ENCODE peak calls at places on chromosomes 2 and 18, in ten cellular contexts. W is T47D, I is RCC 7860, T is H4, L is NCI-H1417, Q is iPS DF 6.9, J is posterior cingulate gyrus, S is endothelial cell of umbilical vein, E is EL, Z is GM10248. K is an unnamed sample.

GRCh38 chr2:139850254-139850890 is 1070.2 kb upstream of the NXPH2 start:
- DNase-seq in L (no peak), S (no peak), I (no peak), T (no peak), E (no peak), Q (no peak), J (no peak), W (no peak), Z (no peak), K (no peak)

GRCh38 chr2:99512081-99512480 is 22.3 kb upstream of the REV1 start:
- DNase-seq in L (no peak), I (no peak), E (no peak), J (no peak), T (no peak), Q (no peak), S (no peak), W (no peak), Z (no peak), K (no peak)

GRCh38 chr2:164981217-164981990 is 26.1 kb upstream of the SLC38A11 start:
- DNase-seq in I (peak), E (peak), W (no peak), J (no peak), L (no peak), S (peak), Q (no peak), T (no peak), Z (no peak), K (no peak)

GRCh38 chr2:102181919-102182635 is 4.7 kb upstream of the IL1RL2 start:
- DNase-seq in W (no peak), I (no peak), E (no peak), Z (no peak), L (no peak), J (no peak), Q (no peak), S (no peak), T (no peak), K (no peak)

GRCh38 chr18:21264651-21265050 is 22.6 kb downstream of the GREB1L start:
- DNase-seq in I (no peak), L (no peak), T (no peak), Z (no peak), Q (no peak), W (no peak), S (peak), E (peak), J (no peak), K (no peak)

GRCh38 chr2:146079216-146079615 is 1559.3 kb upstream of the ZEB2 start:
- DNase-seq in S (no peak), J (no peak), Z (no peak), E (peak), I (no peak), T (no peak), Q (no peak), W (no peak), L (no peak), K (no peak)

GRCh38 chr2:30127016-30127893 is 19.6 kb upstream of the YPEL5 start:
- DNase-seq in J (no peak), L (no peak), I (no peak), S (peak), Z (no peak), E (peak), T (no peak), W (no peak), Q (no peak), K (no peak)

GRCh38 chr18:54717673-54718435 is 110.4 kb upstream of the RAB27B start:
- DNase-seq in Z (peak), L (peak), Q (peak), T (no peak), S (no peak), I (no peak), W (no peak), E (no peak), J (peak), K (peak)

GRCh38 chr2:127000937-127001336 is 102.2 kb downstream of the TEX51 start:
- DNase-seq in J (no peak), S (no peak), T (peak), E (no peak), L (no peak), Q (no peak), W (no peak), Z (no peak), I (no peak), K (no peak)

GRCh38 chr2:48383055-48383454 is 146.9 kb upstream of the STON1 start:
- DNase-seq in L (no peak), Z (no peak), I (no peak), S (no peak), E (no peak), T (no peak), Q (no peak), W (no peak), J (no peak), K (no peak)

GRCh38 chr2:180040146-180040925 is 33.2 kb upstream of the CWC22 start:
- DNase-seq in J (no peak), E (peak), T (peak), S (no peak), Q (no peak), Z (no peak), W (no peak), I (no peak), L (no peak), K (no peak)

GRCh38 chr18:79934311-79935097 is 16.9 kb downstream of the SLC66A2 start:
- DNase-seq in W (no peak), T (no peak), Q (no peak), L (no peak), E (no peak), I (no peak), J (no peak), S (no peak), Z (no peak), K (no peak)

GRCh38 chr18:48932822-48933510 is 17.8 kb downstream of the SMAD7 start:
- DNase-seq in T (no peak), J (no peak), Z (no peak), E (no peak), I (peak), L (no peak), W (no peak), Q (no peak), S (peak), K (no peak)

GRCh38 chr2:130975729-130976128 is 117.5 kb downstream of the FAM168B start:
- DNase-seq in S (no peak), L (no peak), E (no peak), J (no peak), T (no peak), W (no peak), Q (no peak), Z (no peak), I (no peak), K (no peak)

GRCh38 chr2:224331698-224332097 is 70.2 kb downstream of the FAM124B start:
- DNase-seq in S (no peak), Z (no peak), L (no peak), Q (no peak), T (no peak), W (no peak), I (no peak), E (no peak), J (no peak), K (no peak)

GRCh38 chr2:97870396-97870843 is 125.3 kb downstream of the TMEM131 start:
- DNase-seq in W (peak), S (peak), L (no peak), Z (peak), E (peak), J (no peak), T (peak), I (peak), Q (no peak), K (no peak)

GRCh38 chr2:109266998-109267854 is 138.2 kb downstream of the SH3RF3 start:
- DNase-seq in I (no peak), Z (no peak), W (no peak), Q (no peak), S (peak), J (no peak), T (no peak), L (no peak), E (no peak), K (no peak)

GRCh38 chr2:151290467-151290866 is 999 bp upstream of the NMI start:
- DNase-seq in W (no peak), L (no peak), E (no peak), Q (no peak), J (no peak), S (peak), T (no peak), Z (no peak), I (no peak), K (no peak)

GRCh38 chr2:20594957-20595356 is 55.9 kb downstream of the HS1BP3 start:
- DNase-seq in Q (no peak), E (no peak), T (no peak), J (no peak), S (no peak), L (no peak), W (no peak), Z (no peak), I (no peak), K (no peak)

GRCh38 chr2:239978381-239978780 is 46.8 kb downstream of the NDUFA10 start:
- DNase-seq in J (no peak), I (no peak), Q (no peak), T (no peak), Z (no peak), E (no peak), S (no peak), W (no peak), L (no peak), K (no peak)

GRCh38 chr2:12547771-12548170 is 169.0 kb upstream of the TRIB2 start:
- DNase-seq in E (no peak), L (no peak), J (no peak), I (no peak), Q (no peak), W (no peak), T (no peak), S (no peak), Z (no peak), K (no peak)

GRCh38 chr2:102386867-102387541 is 31.4 kb downstream of the IL18R1 start:
- DNase-seq in S (no peak), E (no peak), Q (no peak), W (no peak), T (no peak), Z (peak), L (no peak), I (no peak), J (no peak), K (no peak)

GRCh38 chr2:61439241-61440002 is 31.5 kb downstream of the USP34 start:
- DNase-seq in L (no peak), J (no peak), T (no peak), I (no peak), W (no peak), Q (no peak), S (no peak), E (no peak), Z (no peak), K (no peak)

GRCh38 chr18:12307871-12308385 is at the start of gene TUBB6:
- DNase-seq in S (peak), Q (no peak), J (no peak), W (peak), Z (peak), I (peak), E (peak), L (no peak), T (peak), K (no peak)

GRCh38 chr2:100928235-100928634 is 73.9 kb upstream of the RPL31 start:
- DNase-seq in W (no peak), Z (no peak), Q (no peak), E (no peak), L (no peak), I (no peak), J (no peak), T (no peak), S (no peak), K (no peak)

GRCh38 chr2:216517447-216517846 is 18.8 kb downstream of the RPL37A start:
- DNase-seq in S (no peak), W (no peak), J (no peak), I (no peak), Q (no peak), Z (no peak), T (no peak), E (no peak), L (no peak), K (no peak)

GRCh38 chr2:235641333-235641732 is 147.5 kb downstream of the AGAP1 start:
- DNase-seq in L (no peak), Z (no peak), Q (no peak), W (no peak), J (no peak), I (no peak), E (peak), T (no peak), S (no peak), K (no peak)

GRCh38 chr18:8813621-8814020 is 108.3 kb downstream of the MTCL1 start:
- DNase-seq in Q (no peak), W (no peak), L (no peak), S (no peak), E (peak), I (no peak), J (no peak), T (no peak), Z (no peak), K (no peak)

GRCh38 chr2:24050041-24050655 is 607 bp downstream of the FKBP1B start:
- DNase-seq in I (no peak), W (no peak), S (peak), T (no peak), Q (no peak), J (peak), E (peak), Z (no peak), L (no peak), K (no peak)

GRCh38 chr2:37350034-37350433 is 5.6 kb downstream of the QPCT start:
- DNase-seq in T (no peak), S (no peak), L (peak), E (no peak), I (peak), Q (no peak), Z (peak), W (no peak), J (no peak), K (peak)

GRCh38 chr2:181904022-181904632 is 12.6 kb downstream of the ITPRID2 start:
- DNase-seq in Z (no peak), L (peak), E (peak), S (peak), I (peak), J (no peak), T (peak), Q (no peak), W (no peak), K (no peak)

GRCh38 chr2:7627587-7627986 is 710.4 kb downstream of the RNF144A start:
- DNase-seq in W (no peak), I (no peak), Q (no peak), L (no peak), J (peak), E (peak), S (no peak), T (peak), Z (no peak), K (no peak)